ENCODE peak calls at places on chromosomes 4 and X, in six cellular contexts. B, U, G, T, R and Y are unnamed samples.
A peak's percentile ranks its signal among the peaks of the same experiment; 100 is the strongest.

GRCh38 chr4:113901994-113902787 is 77.3 kb downstream of the ARSJ start:
- DNase-seq in U (peak; percentile 78), R (no peak), B (peak; percentile 86), G (no peak), T (no peak), Y (no peak)

GRCh38 chr4:924107-925096 is 7.7 kb downstream of the GAK start:
- DNase-seq in B (no peak), G (peak; percentile 67), R (peak; percentile 80), U (peak; percentile 75), T (no peak), Y (no peak)

GRCh38 chr4:184347251-184348239 is 126.8 kb downstream of the IRF2 start:
- DNase-seq in R (peak; percentile 61), B (peak; percentile 80), U (peak; percentile 87), T (no peak), G (no peak), Y (no peak)

GRCh38 chrX:66030505-66031317 is 9.2 kb downstream of the VSIG4 start:
- DNase-seq in U (no peak), T (no peak), R (peak; percentile 41), B (no peak), G (no peak), Y (no peak)

GRCh38 chrX:47316276-47317025 is 53.9 kb upstream of the ZNF157 start:
- DNase-seq in T (no peak), G (no peak), U (peak; percentile 30), R (no peak), B (peak; percentile 32), Y (no peak)

GRCh38 chr4:118905546-118905945 is 16.9 kb downstream of the SYNPO2 start:
- DNase-seq in B (no peak), R (no peak), T (no peak), G (no peak), U (no peak), Y (no peak)

GRCh38 chrX:46279214-46279924 is 265.9 kb downstream of the ZNF674 start:
- DNase-seq in G (no peak), U (no peak), R (no peak), B (no peak), T (no peak), Y (no peak)

GRCh38 chrX:138925330-138925729 is 213.8 kb upstream of the FGF13 start:
- DNase-seq in T (no peak), U (no peak), G (no peak), B (no peak), R (peak; percentile 18), Y (no peak)

GRCh38 chrX:154322890-154323289 is 27.3 kb downstream of the TKTL1 start:
- DNase-seq in T (no peak), B (no peak), R (no peak), G (no peak), U (peak; percentile 27), Y (no peak)

GRCh38 chrX:135275973-135276372 is 24.1 kb downstream of the ETDA start:
- DNase-seq in T (no peak), R (no peak), B (no peak), G (no peak), U (no peak), Y (no peak)

DNA sequence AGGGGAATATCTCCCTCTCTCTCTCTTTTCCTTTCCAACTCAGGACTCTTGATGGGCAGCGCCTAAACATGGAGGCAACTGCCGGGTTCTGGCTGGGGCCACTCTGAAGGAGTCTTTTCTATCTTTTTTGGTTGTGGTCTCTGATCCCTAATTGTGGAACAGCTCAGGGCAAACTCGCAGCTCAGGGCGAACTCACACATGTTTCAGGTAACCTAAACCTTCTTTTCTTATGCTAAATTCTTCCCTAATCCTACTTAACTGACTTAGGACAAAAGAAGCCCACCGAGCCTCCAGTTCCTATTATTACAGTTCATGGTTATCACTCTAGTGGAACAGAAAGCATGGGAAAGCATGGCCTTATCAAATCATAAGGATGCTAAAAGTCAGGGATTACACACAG is 21.3 kb downstream of the ETDA start:
- DNase-seq in G (no peak), R (no peak), U (no peak), B (no peak), T (no peak), Y (no peak)
- H3K4me1 ChIP-seq in G (no peaks in the 10 kb centered on the region), R (no peaks in the 10 kb centered on the region), U (no peaks in the 10 kb centered on the region), B (no peaks in the 10 kb centered on the region), T (no peaks in the 10 kb centered on the region), Y (no peaks in the 10 kb centered on the region)

DNA sequence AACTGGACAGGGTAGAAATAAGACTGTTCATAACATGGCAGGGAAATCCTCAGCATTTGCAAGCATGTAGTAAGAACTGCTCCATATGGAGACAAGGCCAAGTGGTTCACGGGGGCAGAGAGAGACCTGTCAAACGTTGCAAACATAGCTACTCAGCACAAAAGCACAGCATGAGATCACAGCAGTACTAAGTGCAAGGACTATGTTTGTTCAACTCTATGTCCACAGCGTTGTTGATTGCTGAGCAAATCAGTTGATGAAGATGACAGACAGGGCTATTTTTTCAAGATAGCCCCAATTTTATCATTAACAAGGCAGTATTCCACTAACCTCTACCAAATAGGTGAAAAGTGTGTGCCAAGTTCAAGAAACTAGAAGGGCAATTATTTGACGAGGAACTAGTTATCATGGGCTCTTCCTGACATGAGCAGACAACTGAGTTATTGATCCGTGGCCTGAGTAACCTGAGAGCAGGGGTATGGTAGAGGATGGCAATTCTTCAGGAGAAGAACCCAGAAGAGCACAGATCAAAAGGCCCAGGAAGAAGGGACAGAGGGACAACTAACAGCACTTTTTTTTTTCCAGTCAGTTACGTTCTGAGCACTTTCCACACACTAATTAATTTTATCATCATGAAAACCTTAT is 57.4 kb downstream of the SPOCK3 start:
- DNase-seq in U (no peak), B (no peak), T (no peak), G (no peak), R (no peak), Y (no peak)
- TF ChIP-seq POLR2AphosphoS5 in U (no peak), B (no peak), T (no peak), G (no peak), R (no peak), Y (no peak)

DNA sequence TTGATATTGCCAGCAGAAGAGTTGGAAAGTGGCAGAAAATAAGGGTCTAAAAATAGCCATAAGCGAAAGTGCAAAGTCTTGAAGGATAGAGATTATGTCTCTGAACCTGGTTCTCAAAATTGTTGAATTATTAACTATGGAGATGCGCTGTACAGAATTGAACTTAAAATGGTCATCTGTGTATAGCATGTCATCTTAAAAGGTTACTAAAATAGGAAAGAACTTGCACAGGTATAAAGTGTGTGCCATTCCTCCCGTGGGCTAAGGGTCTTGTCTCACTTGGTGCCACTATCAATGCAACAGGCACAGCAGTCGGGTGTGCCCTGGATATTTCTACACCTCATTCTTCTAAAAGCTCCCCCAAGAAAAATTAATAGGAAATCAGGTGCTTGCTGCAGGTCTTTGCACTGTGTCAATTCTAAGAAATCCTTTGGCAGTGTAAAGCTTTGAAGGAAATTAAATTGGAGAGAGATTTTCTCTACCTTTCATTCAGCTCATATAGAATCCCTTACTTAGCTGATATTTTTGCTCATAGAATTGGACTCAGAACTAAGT is 2.4 kb downstream of the SORBS2 start:
- DNase-seq in B (no peak), G (no peak), U (no peak), T (no peak), R (no peak), Y (no peak)
- TF ChIP-seq POLR2A in B (no peak), G (no peak), U (no peak), T (no peak), R (no peak), Y (no peak)

GRCh38 chr4:2079926-2080325 is 20.8 kb downstream of the NAT8L start:
- DNase-seq in R (no peak), B (no peak), G (no peak), U (peak; percentile 45), T (no peak), Y (no peak)
- H3K4me1 ChIP-seq in R (peaks cover 25% of the 10 kb centered on the region), B (no peaks in the 10 kb centered on the region), G (no peaks in the 10 kb centered on the region), U (no peaks in the 10 kb centered on the region), T (no peaks in the 10 kb centered on the region), Y (no peaks in the 10 kb centered on the region)

DNA sequence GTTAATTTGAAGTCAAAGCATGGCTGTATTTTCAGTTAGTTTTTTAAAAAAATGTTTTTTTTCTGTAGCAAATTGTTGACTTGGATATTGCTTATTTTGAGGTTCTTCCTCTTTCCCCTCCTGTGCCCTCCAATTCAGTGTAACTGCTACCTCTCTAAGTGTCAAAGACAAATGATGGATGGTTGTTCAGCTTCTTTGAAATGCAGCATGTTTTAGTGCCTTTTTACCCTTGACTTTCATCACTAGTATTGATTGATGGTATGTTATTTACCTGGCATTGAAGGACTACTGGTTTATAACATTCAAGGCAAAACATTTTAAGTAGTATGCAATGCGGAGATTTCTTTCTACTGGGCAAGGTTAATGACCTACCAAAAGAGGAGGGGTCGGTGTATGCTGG is 281.0 kb upstream of the FAT1 start:
- DNase-seq in R (no peak), B (no peak), T (no peak), G (no peak), U (no peak), Y (no peak)
- TF ChIP-seq POLR2AphosphoS5 in R (no peak), B (no peak), T (no peak), G (no peak), U (no peak), Y (no peak)

GRCh38 chrX:41067721-41068120 is 17.5 kb upstream of the USP9X start:
- DNase-seq in U (no peak), G (no peak), R (peak; percentile 8), T (no peak), B (peak; percentile 40), Y (no peak)
- TF ChIP-seq POLR2A in U (no peak), G (no peak), R (no peak), T (no peak), B (no peak), Y (no peak)

GRCh38 chr4:147616849-147617172 is 386 bp upstream of the TMEM184C start:
- DNase-seq in B (no peak), T (peak; percentile 77), R (no peak), G (no peak), U (no peak), Y (no peak)

GRCh38 chr4:147617841-147618421 is 734 bp downstream of the TMEM184C start:
- DNase-seq in R (no peak), U (no peak), T (peak; percentile 55), G (no peak), B (no peak), Y (no peak)

GRCh38 chr4:147617173-147617840 is at the start of gene TMEM184C:
- DNase-seq in T (peak; percentile 100), U (peak; percentile 98), G (peak; percentile 99), B (peak; percentile 99), R (peak; percentile 99), Y (no peak)

GRCh38 chr4:147625733-147626132 is 8.5 kb downstream of the TMEM184C start:
- DNase-seq in G (no peak), B (no peak), R (no peak), U (no peak), T (peak; percentile 60), Y (no peak)

DNA sequence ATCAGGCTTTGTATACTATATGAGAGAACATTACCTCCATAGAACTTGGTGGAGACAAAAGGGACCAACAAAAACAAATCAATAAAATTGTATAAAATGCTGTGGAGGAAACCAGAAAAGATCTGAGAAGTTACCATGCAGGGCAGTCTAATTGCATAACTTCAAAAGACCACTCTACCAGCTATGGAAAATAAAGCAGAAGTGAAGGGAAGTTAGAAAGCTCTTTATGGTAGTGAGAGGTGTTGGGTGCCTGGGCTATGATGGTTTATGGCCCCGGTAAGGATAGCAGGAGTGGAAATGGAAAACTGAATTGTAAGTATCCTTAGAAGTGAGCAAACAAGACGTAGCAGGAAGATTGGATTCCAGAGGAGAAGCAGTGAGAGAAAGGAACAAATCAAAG is 3.1 kb downstream of the TMEM184C start:
- DNase-seq in U (no peak), R (no peak), G (no peak), T (peak; percentile 7), B (no peak), Y (no peak)
- H3K4me1 ChIP-seq in U (peaks cover 68% of the 10 kb centered on the region), R (no peaks in the 10 kb centered on the region), G (peaks cover 37% of the 10 kb centered on the region), T (peaks cover 19% of the 10 kb centered on the region), B (peaks cover 33% of the 10 kb centered on the region), Y (peaks cover 40% of the 10 kb centered on the region)